ENCODE peak calls at places on chromosomes 13 and 19, in four cellular contexts. H, F, U and M are unnamed samples.

GRCh38 chr19:7083076-7083956 is 13.8 kb downstream of the ZNF557 start:
- DNase-seq in H (no peak), F (no peak), U (no peak), M (no peak)

GRCh38 chr19:16814526-16815100 is 14.6 kb upstream of the SIN3B start:
- DNase-seq in H (no peak), F (no peak), U (no peak), M (no peak)

GRCh38 chr19:2723747-2724146 is 2.6 kb upstream of the DIRAS1 start:
- DNase-seq in H (no peak), F (no peak), U (no peak), M (no peak)

GRCh38 chr13:49711218-49711863 is 20.1 kb upstream of the EBPL start:
- DNase-seq in H (no peak), F (no peak), U (peak), M (no peak)

GRCh38 chr19:40872209-40872608 is 9.8 kb downstream of the CYP2A7 start:
- DNase-seq in H (no peak), F (no peak), U (no peak), M (no peak)

GRCh38 chr13:27980280-27980998 is 8.1 kb downstream of the URAD start:
- DNase-seq in H (no peak), F (no peak), U (no peak), M (no peak)

GRCh38 chr19:1402411-1403070 is 1.2 kb upstream of the GAMT start:
- DNase-seq in H (no peak), F (no peak), U (peak), M (no peak)

GRCh38 chr19:35348909-35349611 is 1.4 kb downstream of the FFAR1 start:
- DNase-seq in H (no peak), F (no peak), U (no peak), M (no peak)

GRCh38 chr19:4991538-4991937 is 22.6 kb downstream of the KDM4B start:
- DNase-seq in H (no peak), F (no peak), U (no peak), M (no peak)

GRCh38 chr19:40413291-40413994 is at the start of gene PRX:
- DNase-seq in H (no peak), F (no peak), U (no peak), M (no peak)

GRCh38 chr19:3515891-3516422 is 9.8 kb downstream of the FZR1 start:
- DNase-seq in H (no peak), F (no peak), U (no peak), M (no peak)

GRCh38 chr19:52224211-52224610 is 34.4 kb downstream of the PPP2R1A start:
- DNase-seq in H (no peak), F (no peak), U (no peak), M (no peak)

GRCh38 chr19:5803752-5804515 is 933 bp upstream of the NRTN start:
- DNase-seq in H (peak), F (peak), U (peak), M (peak)

GRCh38 chr19:31502536-31503170 is 153.4 kb upstream of the TSHZ3 start:
- DNase-seq in H (no peak), F (no peak), U (no peak), M (no peak)

GRCh38 chr13:47680752-47681151 is 320.3 kb downstream of the SUCLA2 start:
- DNase-seq in H (no peak), F (no peak), U (no peak), M (peak)

GRCh38 chr19:1076951-1077350 is 10.0 kb downstream of the ARHGAP45 start:
- DNase-seq in H (no peak), F (peak), U (no peak), M (no peak)

GRCh38 chr19:38049105-38049649 is 142.2 kb downstream of the SIPA1L3 start:
- DNase-seq in H (no peak), F (no peak), U (no peak), M (no peak)